ENCODE peak calls at places on chromosome 6, in nine cellular contexts. T is choroid plexus epithelial cell, U is AG10803, X is upper lobe of right lung, S is left ventricle myocardium inferior, A is A549, P is mucosa of descending colon, B is cardiac fibroblast, G is osteoblast. D is an unnamed sample.

GRCh38 chr6:161238076-161238869 is 35.6 kb downstream of the AGPAT4 start:
- DNase-seq in B (no peak), U (peak), S (no peak), T (no peak), P (no peak), X (no peak), A (no peak), G (no peak), D (no peak)

GRCh38 chr6:8268606-8269005 is 166.3 kb upstream of the EEF1E1 start:
- DNase-seq in U (no peak), T (no peak), X (no peak), G (no peak), S (no peak), A (no peak), P (no peak), B (no peak), D (no peak)

GRCh38 chr6:125904871-125905270 is 51.7 kb upstream of the HINT3 start:
- DNase-seq in S (no peak), A (no peak), T (peak), B (peak), G (peak), U (peak), P (no peak), X (no peak), D (peak)

GRCh38 chr6:37168163-37168758 is 1.7 kb upstream of the PIM1 start:
- DNase-seq in X (no peak), B (no peak), P (no peak), T (no peak), A (no peak), U (no peak), S (no peak), G (peak), D (no peak)

GRCh38 chr6:160086754-160087153 is 34.9 kb upstream of the SLC22A1 start:
- DNase-seq in B (no peak), U (no peak), P (no peak), S (no peak), T (no peak), A (no peak), G (no peak), X (no peak), D (no peak)

GRCh38 chr6:117317261-117317660 is 51.9 kb downstream of the VGLL2 start:
- DNase-seq in U (peak), S (no peak), X (no peak), B (peak), T (peak), G (no peak), P (no peak), A (peak), D (peak)

GRCh38 chr6:116528800-116529199 is 16.7 kb downstream of the TRAPPC3L start:
- DNase-seq in S (no peak), P (no peak), G (no peak), T (peak), X (no peak), B (peak), A (no peak), U (no peak), D (no peak)

GRCh38 chr6:166201878-166202277 is 34.2 kb upstream of the TBXT start:
- DNase-seq in B (no peak), X (no peak), S (no peak), U (no peak), A (no peak), G (no peak), T (no peak), P (no peak), D (no peak)

GRCh38 chr6:73062121-73062520 is 163.2 kb downstream of the KHDC1L start:
- DNase-seq in A (no peak), X (no peak), S (no peak), U (peak), T (no peak), B (no peak), P (no peak), G (no peak), D (no peak)

GRCh38 chr6:4707011-4707410 is 69.2 kb upstream of the CDYL start:
- DNase-seq in S (no peak), P (no peak), A (no peak), X (no peak), U (no peak), G (no peak), B (no peak), T (no peak), D (no peak)

GRCh38 chr6:53465732-53466131 is 79.2 kb downstream of the GCLC start:
- DNase-seq in T (peak), B (peak), A (no peak), P (no peak), G (no peak), X (no peak), S (no peak), U (no peak), D (no peak)

GRCh38 chr6:90406142-90406794 is 109.6 kb upstream of the BACH2 start:
- DNase-seq in A (peak), S (no peak), G (peak), U (peak), T (peak), P (no peak), X (no peak), B (peak), D (peak)

GRCh38 chr6:70282906-70283461 is 19.9 kb downstream of the COL9A1 start:
- DNase-seq in A (no peak), T (no peak), B (no peak), U (no peak), S (no peak), X (no peak), P (no peak), G (peak), D (no peak)

GRCh38 chr6:4364711-4365110 is 229.3 kb upstream of the ECI2 start:
- DNase-seq in U (no peak), X (no peak), A (no peak), G (no peak), T (no peak), S (no peak), B (no peak), P (peak), D (no peak)

GRCh38 chr6:75691012-75691411 is 58.0 kb upstream of the MYO6 start:
- DNase-seq in X (no peak), A (no peak), T (peak), P (no peak), G (no peak), S (no peak), U (peak), B (peak), D (no peak)

GRCh38 chr6:28218312-28219248 is 6.5 kb upstream of the ZSCAN9 start:
- DNase-seq in S (peak), G (peak), A (peak), P (peak), B (peak), U (peak), X (peak), T (peak), D (peak)

GRCh38 chr6:167437888-167438484 is 113.1 kb downstream of the TTLL2 start:
- DNase-seq in A (no peak), P (no peak), T (no peak), U (no peak), B (no peak), G (no peak), X (no peak), S (no peak), D (no peak)

GRCh38 chr6:446418-447366 is 55.1 kb downstream of the IRF4 start:
- DNase-seq in B (no peak), U (no peak), S (no peak), G (no peak), P (peak), X (no peak), A (no peak), T (no peak), D (no peak)

GRCh38 chr6:4212588-4212987 is 77.2 kb upstream of the ECI2 start:
- DNase-seq in T (no peak), S (no peak), A (no peak), X (no peak), G (no peak), P (no peak), B (peak), U (peak), D (no peak)

GRCh38 chr6:18386302-18386976 is 711 bp upstream of the RNF144B start:
- DNase-seq in P (no peak), G (no peak), T (peak), S (no peak), X (no peak), B (peak), A (no peak), U (peak), D (no peak)

GRCh38 chr6:46845126-46845525 is 51.9 kb downstream of the MEP1A start:
- DNase-seq in G (no peak), S (no peak), B (no peak), A (no peak), U (no peak), T (no peak), P (no peak), X (no peak), D (no peak)

GRCh38 chr6:36207155-36207554 is 10.6 kb downstream of the BRPF3 start:
- DNase-seq in S (no peak), T (no peak), P (peak), G (no peak), A (no peak), U (no peak), X (no peak), B (no peak), D (no peak)

GRCh38 chr6:106027316-106027715 is 58.8 kb upstream of the PRDM1 start:
- DNase-seq in S (no peak), P (no peak), B (no peak), X (no peak), A (no peak), T (no peak), U (no peak), G (no peak), D (no peak)

GRCh38 chr6:13278184-13278583 is 50.2 kb downstream of the TBC1D7 start:
- DNase-seq in P (no peak), B (no peak), T (no peak), S (no peak), X (no peak), A (no peak), G (no peak), U (no peak), D (peak)

GRCh38 chr6:2655844-2656433 is 94.8 kb downstream of the MYLK4 start:
- DNase-seq in P (no peak), B (no peak), U (no peak), A (no peak), X (no peak), G (no peak), T (no peak), S (no peak), D (no peak)

GRCh38 chr6:431986-432385 is 40.4 kb downstream of the IRF4 start:
- DNase-seq in P (no peak), B (no peak), U (no peak), G (no peak), T (no peak), A (no peak), S (no peak), X (no peak), D (peak)

GRCh38 chr6:121780325-121781313 is 345.2 kb downstream of the GJA1 start:
- DNase-seq in B (peak), X (peak), T (peak), G (peak), P (no peak), A (peak), U (peak), S (peak), D (no peak)

GRCh38 chr6:34459899-34460593 is 5.8 kb upstream of the PACSIN1 start:
- DNase-seq in B (peak), X (no peak), T (peak), S (no peak), A (peak), P (no peak), U (peak), G (peak), D (peak)

GRCh38 chr6:80145509-80145908 is 39.0 kb downstream of the BCKDHB start:
- DNase-seq in P (no peak), B (peak), A (no peak), S (no peak), X (no peak), G (no peak), U (no peak), T (peak), D (peak)

GRCh38 chr6:80144753-80145152 is 38.3 kb downstream of the BCKDHB start:
- DNase-seq in B (peak), P (no peak), X (no peak), T (no peak), A (no peak), U (no peak), G (no peak), S (no peak), D (no peak)

GRCh38 chr6:80145921-80146320 is 39.5 kb downstream of the BCKDHB start:
- DNase-seq in T (no peak), U (no peak), S (no peak), X (no peak), P (no peak), B (no peak), G (no peak), A (no peak), D (no peak)

GRCh38 chr6:80143312-80143960 is 37.0 kb downstream of the BCKDHB start:
- DNase-seq in G (peak), T (peak), A (no peak), X (no peak), B (peak), U (peak), S (peak), P (peak), D (no peak)

DNA sequence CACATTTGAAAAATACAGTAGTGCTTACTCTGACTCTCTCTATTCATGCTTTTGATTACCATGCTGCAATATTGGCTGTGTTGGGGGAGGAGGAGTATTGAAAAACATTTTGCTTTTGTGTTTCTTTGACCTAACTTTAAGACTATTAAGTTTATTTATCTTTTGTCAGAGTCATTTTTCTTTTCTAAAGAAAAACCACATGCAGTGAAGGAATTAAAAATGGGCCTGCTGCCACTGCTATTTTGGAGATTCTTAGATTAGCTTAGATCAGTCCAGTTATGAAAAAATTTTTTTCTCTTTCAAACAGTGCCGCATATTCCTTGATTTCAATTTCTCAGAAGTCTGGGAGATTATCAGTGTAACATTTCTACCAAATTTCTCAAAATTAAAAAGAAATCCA is 36.1 kb downstream of the BCKDHB start:
- DNase-seq in B (no peak), G (no peak), T (peak), U (peak), S (no peak), A (no peak), P (no peak), X (no peak), D (no peak)
- TF ChIP-seq CTCF in B (no peak), G (no peak), T (no peak), U (no peak), S (no peak), A (no peak), P (no peak), X (no peak), D (no peak)

DNA sequence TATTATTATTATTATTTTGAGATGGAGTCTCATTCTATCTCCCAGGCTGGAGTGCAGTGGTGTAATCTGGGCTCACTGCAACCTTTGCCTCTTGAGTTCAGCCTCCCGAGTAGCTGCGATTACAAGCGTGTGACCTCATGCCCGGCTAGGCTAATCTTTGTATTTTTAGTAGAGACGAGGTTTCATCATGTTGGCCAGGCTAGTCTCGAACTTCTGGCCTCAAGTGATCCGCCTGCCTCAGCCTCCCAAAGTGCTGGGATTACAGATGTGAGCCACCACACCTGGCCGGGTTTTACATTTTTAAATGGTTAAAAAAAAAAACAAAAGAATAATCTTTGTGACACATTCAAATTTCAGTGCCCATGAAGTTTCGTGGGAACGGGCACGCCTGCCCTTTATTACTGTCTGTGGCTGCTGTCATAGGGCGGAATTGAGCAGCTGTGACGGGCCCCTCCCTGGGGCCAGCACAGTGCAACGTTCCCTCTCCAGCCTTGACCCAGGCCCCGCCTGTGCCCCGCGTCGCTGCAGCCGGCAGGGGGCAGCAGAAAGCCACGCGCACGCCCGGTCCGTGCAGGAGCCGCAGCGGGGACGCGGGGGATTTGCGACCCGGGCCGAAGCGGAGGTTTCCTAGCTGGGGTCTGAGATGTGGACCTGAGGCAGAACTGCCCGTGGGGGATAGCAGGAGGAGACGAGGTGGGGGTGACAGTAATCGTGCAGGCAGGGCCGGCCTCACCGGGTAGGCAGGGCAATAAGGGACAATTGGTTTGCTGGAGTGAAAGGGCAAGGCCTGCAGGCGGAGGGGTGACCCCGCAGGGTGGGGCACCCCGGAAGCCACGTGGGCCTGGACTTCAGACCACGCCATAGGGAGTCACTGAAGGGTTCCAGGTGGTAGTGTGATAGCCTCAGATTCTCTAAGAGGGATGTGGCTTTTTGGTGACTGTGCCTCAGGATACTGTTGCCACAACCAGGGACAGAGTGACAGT is 54.3 kb downstream of the SYTL3 start:
- DNase-seq in B (peak), S (peak), P (peak), X (peak), T (peak), U (peak), G (peak), A (peak), D (peak)
- H3K4me3 ChIP-seq in B (peak), S (peak), P (no peak), X (peak), T (peak), U (peak), G (peak), A (peak), D (peak)

GRCh38 chr6:134534708-134535149 is 216.8 kb upstream of the SGK1 start:
- DNase-seq in X (no peak), U (peak), P (no peak), A (no peak), B (peak), T (peak), S (no peak), G (peak), D (no peak)

GRCh38 chr6:134539865-134540323 is 222.0 kb upstream of the SGK1 start:
- DNase-seq in X (no peak), P (no peak), T (peak), S (no peak), B (peak), U (no peak), G (no peak), A (no peak), D (no peak)

GRCh38 chr6:134533991-134534390 is 216.1 kb upstream of the SGK1 start:
- DNase-seq in U (no peak), T (no peak), A (no peak), G (no peak), P (no peak), B (no peak), S (no peak), X (no peak), D (no peak)

GRCh38 chr6:134535831-134536230 is 217.9 kb upstream of the SGK1 start:
- DNase-seq in G (no peak), S (no peak), B (no peak), X (no peak), U (no peak), T (no peak), P (no peak), A (no peak), D (no peak)

DNA sequence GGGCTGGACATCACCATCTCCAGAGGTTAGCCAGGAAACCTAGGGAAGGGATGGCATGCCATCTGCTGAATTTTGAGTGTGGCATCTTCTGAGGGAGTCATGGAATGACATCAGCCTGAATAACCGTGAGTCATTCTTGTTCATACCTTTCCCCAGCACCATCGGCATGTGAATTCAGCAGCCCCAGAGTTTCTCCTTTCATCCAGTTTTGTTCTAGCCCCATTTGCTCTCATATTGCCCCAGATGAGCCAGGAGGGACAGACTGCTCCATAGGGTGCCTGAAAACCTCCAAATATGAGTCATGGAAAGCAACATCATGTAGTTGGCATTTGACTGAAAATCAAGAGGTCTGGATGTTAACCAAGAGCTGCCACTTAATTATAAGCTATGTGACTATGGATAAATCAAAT is 219.2 kb upstream of the SGK1 start:
- DNase-seq in X (no peak), B (peak), A (peak), G (peak), U (peak), T (peak), P (no peak), S (no peak), D (no peak)
- TF ChIP-seq CTCF in X (no peak), B (no peak), A (no peak), G (peak), U (no peak), T (no peak), P (no peak), S (no peak), D (no peak)

DNA sequence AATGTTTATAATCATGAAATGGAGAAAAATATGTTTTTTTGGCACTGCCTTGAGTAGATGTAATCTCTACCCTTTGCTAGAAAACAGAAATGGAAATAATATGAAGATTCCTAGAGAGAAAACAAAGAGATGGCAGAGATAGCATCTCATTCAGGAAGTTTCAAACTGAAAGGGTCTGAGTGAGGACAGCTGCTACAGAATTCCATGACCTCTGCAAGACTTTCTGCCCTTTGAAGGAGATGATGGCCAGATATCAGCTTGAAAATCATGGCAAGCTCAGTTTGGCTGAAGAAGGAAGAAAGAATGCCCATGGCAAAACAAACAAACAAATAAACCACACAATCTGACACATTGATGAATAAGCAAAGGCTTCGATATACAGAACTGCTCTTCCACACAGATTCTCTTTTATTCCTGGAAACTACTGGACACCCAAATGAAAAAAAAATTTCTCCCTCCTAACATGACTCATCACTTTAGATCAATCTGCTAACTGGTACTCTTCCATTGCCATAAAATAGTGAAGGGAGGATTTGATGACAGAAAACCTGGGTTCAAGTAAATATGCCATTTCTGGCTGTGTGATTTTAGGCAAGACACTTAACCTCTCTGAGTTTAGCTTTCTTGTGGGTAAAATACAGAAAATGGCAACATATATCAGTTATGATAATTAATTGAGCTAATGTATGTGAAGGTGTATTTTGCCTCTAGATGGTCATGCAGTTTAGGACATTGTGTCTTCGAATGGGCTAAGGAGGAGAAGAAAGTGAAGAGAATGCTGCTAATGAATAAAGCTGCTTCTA is 105.9 kb upstream of the SPACA1 start:
- DNase-seq in X (no peak), A (no peak), P (no peak), T (no peak), G (peak), U (no peak), S (no peak), B (no peak), D (no peak)
- H3K4me3 ChIP-seq in X (no peak), A (no peak), P (no peak), T (no peak), G (no peak), U (no peak), S (no peak), B (no peak), D (no peak)

GRCh38 chr6:107657755-107658461 is 166.2 kb downstream of the SCML4 start:
- DNase-seq in T (peak), U (no peak), X (peak), B (peak), P (peak), A (no peak), S (peak), G (peak), D (peak)
- TF ChIP-seq CTCF in T (peak), U (no peak), X (no peak), B (peak), P (no peak), A (no peak), S (peak), G (peak), D (peak)

D was measured in GM12865.